ENCODE peak calls at places on chromosome 1, in eight cellular contexts. Q, Y, V, P, L, T, X and D are unnamed samples.

GRCh38 chr1:202144510-202145324 is at the start of gene ARL8A:
- DNase-seq in X (peak; percentile 36), L (peak; percentile 72), V (peak; percentile 80), T (peak; percentile 73), P (peak; percentile 49), Y (peak; percentile 51), Q (peak; percentile 50), D (peak; percentile 54)

GRCh38 chr1:76819976-76820375 is 47.3 kb upstream of the ST6GALNAC5 start:
- DNase-seq in V (no peak), Y (no peak), L (no peak), Q (no peak), X (no peak), T (no peak), P (no peak), D (no peak)

GRCh38 chr1:6727535-6727934 is 25.9 kb upstream of the DNAJC11 start:
- DNase-seq in T (peak; percentile 53), L (peak; percentile 65), P (no peak), V (peak; percentile 61), Y (peak; percentile 41), X (peak; percentile 56), Q (peak; percentile 62), D (no peak)

GRCh38 chr1:77514871-77515776 is 167.3 kb downstream of the ZZZ3 start:
- DNase-seq in T (no peak), V (no peak), X (peak; percentile 19), Y (no peak), Q (peak; percentile 34), L (no peak), P (no peak), D (no peak)

GRCh38 chr1:7366286-7366954 is 404.7 kb upstream of the VAMP3 start:
- DNase-seq in T (no peak), Y (no peak), P (no peak), L (no peak), Q (no peak), X (no peak), V (no peak), D (no peak)

GRCh38 chr1:99527078-99527477 is 118.8 kb upstream of the PALMD start:
- DNase-seq in X (no peak), Y (no peak), T (no peak), L (no peak), Q (no peak), P (no peak), V (no peak), D (no peak)

GRCh38 chr1:27416387-27417111 is 24.1 kb downstream of the GPR3 start:
- DNase-seq in L (no peak), Y (no peak), X (peak; percentile 52), V (peak; percentile 49), T (no peak), Q (peak; percentile 47), P (no peak), D (no peak)

GRCh38 chr1:12454406-12455391 is 163.3 kb downstream of the DHRS3 start:
- DNase-seq in Y (peak; percentile 81), V (no peak), T (no peak), X (peak; percentile 24), P (peak; percentile 42), Q (no peak), L (peak; percentile 74), D (peak; percentile 69)

GRCh38 chr1:15057834-15058233 is 95.7 kb upstream of the TMEM51 start:
- DNase-seq in T (no peak), V (no peak), X (no peak), P (no peak), L (no peak), Q (no peak), Y (no peak), D (no peak)

GRCh38 chr1:165408518-165408917 is 36.4 kb downstream of the RXRG start:
- DNase-seq in X (peak; percentile 57), Y (no peak), V (no peak), L (peak; percentile 25), P (no peak), T (peak; percentile 32), Q (peak; percentile 23), D (no peak)

GRCh38 chr1:162629651-162630050 is 2.6 kb upstream of the DDR2 start:
- DNase-seq in Y (no peak), Q (no peak), X (no peak), P (no peak), L (no peak), V (no peak), T (no peak), D (no peak)

GRCh38 chr1:52672946-52673345 is 25.2 kb downstream of the COA7 start:
- DNase-seq in P (no peak), X (no peak), Y (no peak), V (no peak), T (no peak), Q (no peak), L (peak; percentile 42), D (no peak)

GRCh38 chr1:197776348-197777082 is 1.2 kb upstream of the DENND1B start:
- DNase-seq in X (no peak), T (no peak), V (no peak), P (peak; percentile 16), L (no peak), Q (no peak), Y (no peak), D (no peak)

GRCh38 chr1:115975569-115976061 is 698 bp upstream of the SLC22A15 start:
- DNase-seq in V (no peak), P (no peak), Y (no peak), L (no peak), Q (no peak), T (no peak), X (no peak), D (no peak)

GRCh38 chr1:53145942-53146708 is 3.7 kb upstream of the SLC1A7 start:
- DNase-seq in T (peak; percentile 87), V (peak; percentile 49), Q (peak; percentile 61), X (peak; percentile 95), Y (no peak), L (no peak), P (peak; percentile 73), D (no peak)

DNA sequence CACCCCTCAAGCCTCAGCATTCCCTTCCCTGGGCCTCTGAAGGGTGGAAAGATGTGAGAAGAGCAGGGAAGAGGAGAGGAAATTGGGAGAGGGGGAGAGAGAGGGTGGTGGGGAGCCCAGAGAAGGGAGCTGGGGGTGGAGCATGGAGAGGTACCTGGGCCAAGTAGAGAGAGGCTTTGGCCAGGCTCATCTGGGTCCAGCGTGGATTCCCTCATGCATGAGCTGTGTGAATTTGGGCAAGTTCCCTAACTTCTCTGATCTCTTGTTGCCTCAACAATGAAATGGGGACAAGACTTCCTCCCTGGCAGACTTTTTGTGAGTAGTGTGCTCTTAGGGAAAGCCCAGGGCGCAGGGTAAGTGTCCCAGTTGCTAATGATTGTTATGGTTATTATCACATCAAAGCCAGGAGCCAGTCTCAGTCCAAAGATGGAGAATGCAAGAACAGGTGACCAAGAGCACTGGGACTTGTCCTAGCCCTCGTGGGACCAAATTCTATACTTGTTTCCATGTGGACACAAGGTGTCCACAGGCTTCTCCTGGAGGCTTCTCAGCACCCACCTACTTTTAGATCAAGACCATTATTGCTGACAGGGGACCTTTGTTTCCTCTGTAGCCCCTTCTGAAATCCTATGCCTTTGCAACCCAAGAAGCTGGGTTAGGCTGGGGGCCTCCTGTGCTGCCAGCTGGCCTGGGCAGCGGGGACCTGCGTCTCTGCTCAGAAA is 13.9 kb downstream of the IL6R start:
- DNase-seq in Y (no peak), X (no peak), P (no peak), T (no peak), L (no peak), V (no peak), Q (peak; percentile 18), D (no peak)
- H3K4me3 ChIP-seq in Y (no peak overlapping the region), X (peak overlapping the region; percentile 19), P (no peak overlapping the region), T (peak overlapping the region; percentile 14), L (no peak overlapping the region), V (no peak overlapping the region), Q (no peak overlapping the region), D (no peak overlapping the region)

DNA sequence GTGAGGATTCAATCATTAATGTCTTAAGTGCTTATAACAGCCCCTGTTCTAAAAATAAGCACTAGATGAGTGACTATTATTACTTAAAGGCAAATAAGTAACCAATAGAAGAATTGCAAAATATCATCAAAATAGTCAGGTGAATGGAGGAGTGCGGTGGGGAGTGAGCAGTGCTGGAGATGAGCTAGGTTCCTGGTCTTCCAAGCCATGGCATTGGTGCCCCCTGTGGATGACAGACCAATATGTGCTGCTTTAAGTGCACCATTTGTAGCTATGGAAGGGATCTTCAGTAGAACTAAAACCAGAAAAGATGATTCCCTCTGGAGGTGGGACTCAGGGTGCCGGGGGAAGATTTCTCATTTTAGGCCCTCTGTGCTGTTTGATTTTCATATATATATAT is 46.1 kb upstream of the SLC30A1 start:
- DNase-seq in P (no peak), L (no peak), V (peak; percentile 49), X (peak; percentile 63), Y (peak; percentile 41), T (no peak), Q (no peak), D (no peak)
- TF ChIP-seq CTCF in P (no peak), L (peak; percentile 14), V (no peak), X (peak; percentile 28), Y (no peak), T (no peak), Q (no peak), D (peak; percentile 9)

GRCh38 chr1:184624051-184624450 is 130.6 kb downstream of the EDEM3 start:
- DNase-seq in P (no peak), L (no peak), Y (no peak), T (no peak), V (no peak), X (peak; percentile 32), Q (no peak), D (no peak)

GRCh38 chr1:184621262-184621661 is 133.4 kb downstream of the EDEM3 start:
- DNase-seq in L (no peak), P (peak; percentile 63), X (no peak), Q (no peak), V (no peak), Y (no peak), T (no peak), D (no peak)

GRCh38 chr1:184623404-184623803 is 131.3 kb downstream of the EDEM3 start:
- DNase-seq in T (no peak), Q (no peak), Y (no peak), V (peak; percentile 28), L (no peak), P (no peak), X (no peak), D (no peak)

GRCh38 chr1:184624626-184625025 is 130.0 kb downstream of the EDEM3 start:
- DNase-seq in Y (no peak), L (no peak), T (no peak), P (no peak), V (no peak), X (no peak), Q (no peak), D (no peak)

GRCh38 chr1:184622136-184622823 is 132.4 kb downstream of the EDEM3 start:
- DNase-seq in Y (peak; percentile 83), T (peak; percentile 66), P (peak; percentile 93), X (peak; percentile 29), L (peak; percentile 48), V (peak; percentile 83), Q (peak; percentile 88), D (peak; percentile 62)
- TF ChIP-seq POLR2A in Y (no peak), T (no peak), P (peak; percentile 48), X (no peak), L (no peak), V (peak; percentile 24), Q (no peak), D (peak; percentile 48)

GRCh38 chr1:230104395-230105244 is 37.6 kb downstream of the GALNT2 start:
- DNase-seq in T (peak; percentile 96), P (peak; percentile 89), X (peak; percentile 98), Q (peak; percentile 100), Y (peak; percentile 93), V (peak; percentile 94), L (peak; percentile 100), D (peak; percentile 96)
- H3K4me3 ChIP-seq in T (peak overlapping the region; percentile 3), P (no peak overlapping the region), X (peak overlapping the region; percentile 40), Q (no peak overlapping the region), Y (no peak overlapping the region), V (no peak overlapping the region), L (no peak overlapping the region), D (no peak overlapping the region)